ENCODE peak calls at places on chromosomes 5 and 9, in ten cellular contexts. F, M, Q, S, B, A, X, L, R and G are unnamed samples.

GRCh38 chr9:80146466-80146865 is 574.7 kb downstream of the TLE4 start:
- DNase-seq in R (no peak), Q (no peak), F (no peak), X (no peak), S (no peak), L (peak; percentile 7), B (no peak), M (no peak), A (peak; percentile 14), G (no peak)

GRCh38 chr5:180803181-180804128 is 849 bp upstream of the MGAT1 start:
- DNase-seq in R (peak; percentile 48), F (peak; percentile 74), A (peak; percentile 70), S (peak; percentile 71), B (no peak), X (peak; percentile 86), L (peak; percentile 53), M (peak; percentile 86), Q (no peak), G (peak; percentile 42)

GRCh38 chr5:14834584-14835540 is 36.7 kb downstream of the ANKH start:
- DNase-seq in M (no peak), S (no peak), R (no peak), Q (no peak), A (peak; percentile 42), F (no peak), X (no peak), B (no peak), L (no peak), G (no peak)

GRCh38 chr5:145937432-145938250 is 1.3 kb downstream of the SH3RF2 start:
- DNase-seq in B (peak; percentile 54), R (no peak), A (peak; percentile 23), X (no peak), M (peak; percentile 78), F (peak; percentile 53), S (no peak), Q (no peak), L (peak; percentile 34), G (no peak)

GRCh38 chr9:85200726-85201402 is 531.3 kb downstream of the NTRK2 start:
- DNase-seq in R (no peak), L (no peak), S (no peak), M (no peak), Q (no peak), A (peak; percentile 16), X (no peak), F (peak; percentile 48), B (no peak), G (peak; percentile 82)

GRCh38 chr5:123753349-123754166 is 241.6 kb downstream of the CSNK1G3 start:
- DNase-seq in R (no peak), M (no peak), F (no peak), X (no peak), Q (no peak), B (no peak), A (no peak), L (no peak), S (no peak), G (no peak)

GRCh38 chr9:118170032-118170955 is 466.1 kb downstream of the TLR4 start:
- DNase-seq in R (peak; percentile 51), B (peak; percentile 39), L (peak; percentile 52), M (peak; percentile 85), X (no peak), Q (peak; percentile 24), F (peak; percentile 59), A (peak; percentile 69), S (no peak), G (peak; percentile 31)

GRCh38 chr9:126773004-126773607 is 31.7 kb upstream of the ZBTB43 start:
- DNase-seq in Q (no peak), B (no peak), A (peak; percentile 55), F (no peak), S (no peak), L (peak; percentile 20), X (no peak), R (no peak), M (peak; percentile 85), G (no peak)

GRCh38 chr5:67511911-67512310 is 315.3 kb upstream of the CD180 start:
- DNase-seq in B (no peak), M (no peak), S (no peak), F (no peak), X (no peak), Q (no peak), R (no peak), L (no peak), A (no peak), G (no peak)

GRCh38 chr5:79774171-79774854 is 84.7 kb downstream of the CMYA5 start:
- DNase-seq in L (peak; percentile 2), A (peak; percentile 59), R (no peak), M (peak; percentile 95), F (peak; percentile 77), B (peak; percentile 3), S (no peak), Q (no peak), X (no peak), G (peak; percentile 64)

GRCh38 chr9:73270967-73271722 is 119.5 kb downstream of the ANXA1 start:
- DNase-seq in B (peak; percentile 25), L (peak; percentile 92), M (no peak), F (no peak), R (no peak), Q (no peak), S (no peak), X (no peak), A (peak; percentile 87), G (peak; percentile 92)

GRCh38 chr5:5273398-5273797 is 133.3 kb downstream of the ADAMTS16 start:
- DNase-seq in B (no peak), L (no peak), X (no peak), Q (no peak), A (no peak), S (no peak), R (no peak), F (no peak), M (no peak), G (no peak)

GRCh38 chr9:137745541-137745991 is 126.8 kb downstream of the EHMT1 start:
- DNase-seq in S (no peak), L (peak; percentile 55), A (peak; percentile 20), Q (no peak), M (peak; percentile 72), F (no peak), B (peak; percentile 76), X (peak; percentile 14), R (no peak), G (no peak)

GRCh38 chr5:144332265-144332664 is 161.6 kb downstream of the KCTD16 start:
- DNase-seq in Q (no peak), B (no peak), A (peak; percentile 2), L (no peak), S (no peak), R (no peak), X (no peak), F (no peak), M (peak; percentile 70), G (no peak)

GRCh38 chr5:84724683-84725082 is 340.0 kb upstream of the EDIL3 start:
- DNase-seq in F (no peak), B (no peak), X (no peak), L (peak; percentile 22), S (no peak), R (no peak), A (peak; percentile 0), M (no peak), Q (no peak), G (no peak)

GRCh38 chr5:72509401-72509800 is 2.2 kb upstream of the ZNF366 start:
- DNase-seq in X (no peak), A (peak; percentile 55), Q (no peak), S (peak; percentile 75), B (no peak), R (no peak), M (peak; percentile 69), F (no peak), L (no peak), G (no peak)

GRCh38 chr5:1881731-1882336 is 891 bp downstream of the IRX4 start:
- DNase-seq in L (no peak), X (no peak), M (peak; percentile 76), R (no peak), A (no peak), S (no peak), F (no peak), B (no peak), Q (no peak), G (peak; percentile 40)
- H3K27me3 ChIP-seq in L (peaks cover 95% of the 10 kb centered on the region), X (peaks cover 11% of the 10 kb centered on the region), M (peaks cover 100% of the 10 kb centered on the region), R (peaks cover 99% of the 10 kb centered on the region), A (peaks cover 80% of the 10 kb centered on the region), S (peaks cover 96% of the 10 kb centered on the region), F (no peaks in the 10 kb centered on the region), B (peaks cover 27% of the 10 kb centered on the region), Q (no peaks in the 10 kb centered on the region), G (peaks cover 100% of the 10 kb centered on the region)

GRCh38 chr5:178750230-178750629 is 19.8 kb upstream of the ZNF354A start:
- DNase-seq in M (no peak), Q (no peak), L (no peak), B (no peak), A (no peak), X (no peak), R (no peak), S (no peak), F (no peak), G (no peak)
- H3K27me3 ChIP-seq in M (no peaks in the 10 kb centered on the region), Q (no peaks in the 10 kb centered on the region), L (no peaks in the 10 kb centered on the region), B (no peaks in the 10 kb centered on the region), A (no peaks in the 10 kb centered on the region), X (no peaks in the 10 kb centered on the region), R (no peaks in the 10 kb centered on the region), S (peaks cover 7% of the 10 kb centered on the region), F (no peaks in the 10 kb centered on the region), G (no peaks in the 10 kb centered on the region)

DNA sequence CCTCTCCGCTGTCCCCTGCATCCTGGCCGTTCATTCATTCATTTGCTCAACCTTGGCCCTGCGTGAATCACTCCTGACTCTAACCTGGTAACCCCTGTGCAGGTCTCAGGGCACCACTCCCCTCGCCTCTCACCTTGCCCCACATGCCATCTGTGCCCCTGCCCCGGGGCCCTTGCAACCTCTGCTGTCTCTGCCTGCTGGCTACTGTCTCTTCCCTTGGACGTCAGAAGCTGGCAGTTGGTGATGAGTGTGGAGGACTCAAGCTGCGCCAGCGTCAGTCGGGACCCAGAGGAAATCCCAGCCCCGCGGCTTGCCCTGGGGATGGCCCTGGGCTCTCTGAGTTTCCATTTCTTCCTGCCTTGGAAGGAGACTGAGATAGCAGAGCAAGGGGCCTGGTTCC is 154.9 kb downstream of the OLFM1 start:
- DNase-seq in F (no peak), Q (no peak), B (no peak), M (no peak), X (no peak), S (peak; percentile 2), A (no peak), R (no peak), L (no peak), G (no peak)
- H3K27me3 ChIP-seq in F (no peaks in the 10 kb centered on the region), Q (no peaks in the 10 kb centered on the region), B (peaks cover 98% of the 10 kb centered on the region), M (no peaks in the 10 kb centered on the region), X (no peaks in the 10 kb centered on the region), S (peaks cover 66% of the 10 kb centered on the region), A (peaks cover 24% of the 10 kb centered on the region), R (no peaks in the 10 kb centered on the region), L (no peaks in the 10 kb centered on the region), G (no peaks in the 10 kb centered on the region)

GRCh38 chr5:136236479-136237083 is 43.6 kb upstream of the SMIM32 start:
- DNase-seq in A (peak; percentile 17), S (no peak), B (no peak), M (no peak), X (no peak), R (no peak), Q (no peak), L (no peak), F (no peak), G (no peak)

GRCh38 chr5:136232316-136232715 is 39.4 kb upstream of the SMIM32 start:
- DNase-seq in S (no peak), B (no peak), L (no peak), Q (no peak), X (no peak), A (no peak), F (no peak), M (no peak), R (no peak), G (no peak)

DNA sequence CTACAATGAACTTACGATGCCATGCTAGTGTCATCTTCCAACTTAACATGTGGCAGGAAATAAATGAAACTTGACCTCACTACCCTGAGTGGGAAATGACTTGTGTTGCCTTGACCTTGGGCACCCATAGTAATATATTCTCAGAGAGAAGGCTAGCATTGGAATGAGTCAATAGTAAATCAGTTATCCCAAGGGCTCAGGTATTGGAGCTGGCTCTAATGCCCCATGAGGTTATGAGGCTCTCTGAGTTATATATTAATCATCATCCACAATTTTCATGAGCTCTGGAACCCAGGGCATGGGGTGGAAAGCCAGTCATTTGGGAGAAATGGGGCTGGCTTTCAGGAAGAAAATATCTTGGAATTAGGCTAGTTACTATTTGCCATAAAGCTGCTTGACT is 42.4 kb upstream of the SMIM32 start:
- DNase-seq in A (no peak), M (no peak), R (no peak), X (no peak), Q (no peak), S (no peak), B (no peak), F (no peak), L (no peak), G (no peak)
- H3K27me3 ChIP-seq in A (peaks cover 3% of the 10 kb centered on the region), M (peaks cover 12% of the 10 kb centered on the region), R (no peaks in the 10 kb centered on the region), X (no peaks in the 10 kb centered on the region), Q (no peaks in the 10 kb centered on the region), S (peaks cover 4% of the 10 kb centered on the region), B (peaks cover 3% of the 10 kb centered on the region), F (no peaks in the 10 kb centered on the region), L (peaks cover 5% of the 10 kb centered on the region), G (no peaks in the 10 kb centered on the region)